ENCODE peak calls at places on chromosomes 3 and 15, in four cellular contexts. M, L, U and H are unnamed samples. For H3K9me3, the result is how much of the 10 kb centered on the place peaks cover.

GRCh38 chr3:43015572-43016512 is 36.7 kb downstream of the GASK1A start:
- DNase-seq in L (no peak), M (no peak), U (no peak), H (no peak)

GRCh38 chr3:5186854-5187151 is 704 bp upstream of the EDEM1 start:
- DNase-seq in M (no peak), U (no peak), L (no peak), H (no peak)

GRCh38 chr15:48177875-48178611 is at the start of gene MYEF2:
- DNase-seq in U (peak), M (peak), L (peak), H (peak)

GRCh38 chr3:71172951-71173350 is 410.6 kb downstream of the FOXP1 start:
- DNase-seq in U (no peak), L (peak), M (no peak), H (no peak)

GRCh38 chr15:74977599-74977998 is 17.8 kb upstream of the SCAMP5 start:
- DNase-seq in U (no peak), L (no peak), M (no peak), H (no peak)

GRCh38 chr3:24042174-24042878 is 97.2 kb downstream of the NR1D2 start:
- DNase-seq in M (no peak), U (no peak), L (no peak), H (no peak)

GRCh38 chr3:12990781-12991480 is 82.3 kb downstream of the IQSEC1 start:
- DNase-seq in U (no peak), M (no peak), L (no peak), H (no peak)

GRCh38 chr3:101890716-101891115 is 41.4 kb downstream of the NFKBIZ start:
- DNase-seq in L (no peak), U (no peak), M (no peak), H (no peak)

GRCh38 chr3:156211583-156211982 is 91.2 kb downstream of the KCNAB1 start:
- DNase-seq in M (no peak), U (no peak), L (no peak), H (no peak)

GRCh38 chr3:67685499-67685898 is 31.1 kb upstream of the SUCLG2 start:
- DNase-seq in U (no peak), L (no peak), M (no peak), H (no peak)

GRCh38 chr3:172461530-172462138 is 13.4 kb upstream of the GHSR start:
- DNase-seq in U (no peak), L (no peak), M (no peak), H (no peak)

GRCh38 chr15:63531586-63531985 is 27.2 kb downstream of the USP3 start:
- DNase-seq in L (no peak), M (no peak), U (no peak), H (no peak)

GRCh38 chr15:52789008-52789600 is 1.0 kb downstream of the ONECUT1 start:
- DNase-seq in U (no peak), L (no peak), M (peak), H (no peak)

GRCh38 chr15:52790166-52790708 is at the start of gene ONECUT1:
- DNase-seq in U (no peak), M (peak), L (no peak), H (no peak)

GRCh38 chr15:52790941-52791751 is 1.0 kb upstream of the ONECUT1 start:
- DNase-seq in U (no peak), L (no peak), M (peak), H (no peak)

GRCh38 chr15:52788099-52788986 is 1.8 kb downstream of the ONECUT1 start:
- DNase-seq in L (no peak), U (no peak), M (peak), H (no peak)

DNA sequence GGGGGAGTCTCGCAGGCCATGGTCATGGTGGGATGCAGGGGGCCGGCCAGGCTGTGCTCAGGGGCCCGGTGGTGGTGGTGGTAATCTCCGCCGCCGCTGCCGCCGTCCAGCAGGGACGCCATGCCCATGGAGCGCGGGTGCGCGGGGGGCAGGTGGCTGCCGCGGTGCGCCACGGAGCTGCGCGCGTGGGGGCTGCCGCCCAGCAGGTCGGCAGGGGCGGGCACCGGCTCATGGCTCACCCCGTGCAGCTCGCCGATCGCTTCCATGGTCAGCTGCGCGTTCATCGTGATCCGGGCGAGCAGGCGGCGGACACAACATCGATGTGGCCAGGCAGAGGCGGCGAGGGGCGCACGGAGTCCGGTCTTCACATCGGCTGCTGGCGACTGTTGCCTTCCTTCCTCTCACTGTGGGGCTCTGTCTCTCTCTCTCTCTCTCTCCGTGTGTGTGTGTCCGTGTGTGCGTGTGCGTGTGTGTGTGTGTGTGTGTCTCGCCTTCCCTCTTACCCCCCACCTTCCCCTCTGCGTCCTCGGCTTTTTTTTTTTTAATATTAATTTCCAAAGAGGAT is 453 bp downstream of the ONECUT1 start:
- DNase-seq in L (no peak), U (no peak), M (peak), H (no peak)
- H3K9me3 ChIP-seq in L (under half), U (under half), M (under half), H (under half)

GRCh38 chr15:25055356-25056068 is 100.7 kb downstream of the SNRPN start:
- DNase-seq in M (no peak), U (no peak), L (peak), H (no peak)

GRCh38 chr15:25056484-25057429 is 102.0 kb downstream of the SNRPN start:
- DNase-seq in M (no peak), U (no peak), L (no peak), H (no peak)

GRCh38 chr15:25054329-25054728 is 99.5 kb downstream of the SNRPN start:
- DNase-seq in L (no peak), M (no peak), U (no peak), H (no peak)

GRCh38 chr15:25053000-25053815 is 98.4 kb downstream of the SNRPN start:
- DNase-seq in U (no peak), L (no peak), M (no peak), H (no peak)

DNA sequence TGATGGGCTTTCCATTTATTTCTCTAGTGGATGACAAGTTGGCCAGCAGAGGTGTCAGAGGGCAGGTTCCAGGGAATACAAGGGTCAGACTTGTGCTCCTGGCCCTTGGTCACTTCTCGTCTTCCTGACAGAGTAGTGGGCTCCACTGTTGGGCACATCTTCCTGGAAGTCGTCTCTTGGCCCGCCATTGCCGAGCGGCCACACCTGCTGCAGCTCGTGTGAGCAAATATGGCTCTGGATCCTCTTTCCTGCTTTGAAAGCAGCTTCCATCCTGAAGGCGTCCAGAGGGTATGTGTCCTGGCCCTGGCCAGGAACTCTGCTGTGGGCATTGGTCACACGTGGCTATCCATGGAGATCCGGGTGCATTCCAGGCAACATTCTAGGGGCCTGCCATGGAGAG is 100.2 kb downstream of the SNRPN start:
- DNase-seq in L (peak), M (no peak), U (no peak), H (no peak)
- H3K9me3 ChIP-seq in L (half or more), M (half or more), U (half or more), H (half or more)

GRCh38 chr15:19992428-19992827 is 549.2 kb downstream of the GOLGA6L6 start:
- DNase-seq in U (no peak), M (no peak), L (no peak), H (no peak)
- H3K9me3 ChIP-seq in U (under half), M (under half), L (under half), H (under half)

GRCh38 chr15:23402140-23402539 is 44.9 kb downstream of the GOLGA6L2 start:
- DNase-seq in U (no peak), M (no peak), L (no peak), H (no peak)
- H3K9me3 ChIP-seq in U (under half), M (under half), L (under half), H (under half)

DNA sequence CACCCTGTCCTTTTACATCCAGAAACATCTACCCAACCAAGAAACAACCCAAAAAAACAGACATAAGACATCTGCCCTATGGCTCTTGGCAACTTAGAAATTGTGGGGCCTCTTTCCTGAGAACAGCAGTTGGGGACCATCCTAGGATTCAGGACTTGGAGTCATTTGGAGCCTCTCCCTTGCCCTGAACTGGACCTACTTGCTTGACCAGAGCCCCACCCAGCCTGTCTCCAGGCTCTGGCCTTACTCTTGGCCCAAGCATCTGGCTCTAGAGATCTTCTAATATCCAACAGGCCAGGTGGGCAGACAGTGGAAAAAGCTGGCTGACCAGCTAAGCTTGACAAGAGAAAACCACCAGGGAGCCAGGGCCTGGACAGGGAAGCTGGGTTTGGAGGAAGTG is 99.1 kb upstream of the C2CD4B start:
- DNase-seq in U (no peak), M (no peak), L (no peak), H (no peak)
- H3K9me3 ChIP-seq in U (under half), M (under half), L (under half), H (under half)

DNA sequence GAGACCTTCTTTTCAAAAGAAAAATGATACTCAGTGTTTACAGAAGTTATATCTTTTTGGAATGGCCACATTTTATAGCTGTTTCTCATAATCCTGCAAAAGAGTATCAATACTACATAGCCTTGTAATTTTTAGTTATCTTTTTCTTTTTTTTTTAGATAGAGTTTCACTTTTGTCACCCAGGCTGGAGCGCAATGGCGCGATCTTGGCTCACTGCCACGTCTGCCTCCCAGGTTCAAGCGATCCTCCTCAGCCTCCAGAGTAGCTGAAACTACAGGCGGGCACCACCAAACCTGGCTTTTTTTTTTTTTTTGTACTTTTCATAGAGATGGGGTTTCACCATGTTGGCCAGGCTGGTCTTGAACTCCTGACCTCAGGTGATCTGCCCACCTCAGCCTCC is 53.6 kb downstream of the ANKRD28 start:
- DNase-seq in U (no peak), L (no peak), M (peak), H (no peak)
- H3K9me3 ChIP-seq in U (under half), L (under half), M (under half), H (under half)

GRCh38 chr3:10528046-10528445 is 22.7 kb upstream of the ATP2B2 start:
- DNase-seq in M (no peak), U (no peak), L (no peak), H (no peak)
- H3K9me3 ChIP-seq in M (under half), U (under half), L (under half), H (under half)

GRCh38 chr3:189756651-189757078 is 125.5 kb downstream of the TP63 start:
- DNase-seq in L (no peak), U (no peak), M (no peak), H (no peak)

GRCh38 chr3:189754356-189754755 is 123.2 kb downstream of the TP63 start:
- DNase-seq in L (no peak), U (no peak), M (no peak), H (no peak)

DNA sequence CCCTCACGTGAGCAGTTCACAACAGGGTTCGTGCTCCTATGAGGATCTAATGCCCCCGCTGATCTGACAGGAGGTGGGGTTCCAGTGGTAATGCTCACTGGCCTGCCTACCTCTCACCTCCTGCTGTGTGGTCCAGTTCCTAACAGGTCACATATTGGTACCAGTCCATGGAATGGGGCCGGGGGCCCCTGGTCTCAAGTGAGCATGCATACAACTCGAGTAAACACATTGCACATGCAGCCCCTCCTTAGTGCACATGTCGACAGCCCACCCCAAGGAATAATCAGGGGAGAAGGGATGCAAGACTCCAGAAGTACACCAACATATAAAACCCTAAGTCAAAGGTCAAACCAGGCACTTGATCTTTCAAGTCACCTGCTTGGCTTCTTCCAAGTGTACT is 127.0 kb downstream of the TP63 start:
- DNase-seq in L (no peak), U (no peak), M (no peak), H (no peak)
- H3K9me3 ChIP-seq in L (under half), U (under half), M (under half), H (under half)